ENCODE peak calls at places on chromosomes 5 and 9, in eight cellular contexts. One of them, this sample, is unnamed.

GRCh38 chr9:20570756-20571155 is 51.5 kb downstream of the MLLT3 start:
- DNase-seq in MM.1S: no peak
- DNase-seq in MCF 10A: peak; percentile 17
- DNase-seq in omental fat pad: no peak
- DNase-seq in psoas muscle: no peak
- DNase-seq in keratinocyte: no peak
- DNase-seq in endodermal cell: no peak
- DNase-seq in BJ: no peak
- DNase-seq in this sample: no peak

GRCh38 chr5:167406503-167406902 is 884.9 kb upstream of the WWC1 start:
- DNase-seq in keratinocyte: no peak
- DNase-seq in MM.1S: no peak
- DNase-seq in MCF 10A: no peak
- DNase-seq in endodermal cell: no peak
- DNase-seq in BJ: no peak
- DNase-seq in omental fat pad: no peak
- DNase-seq in psoas muscle: no peak
- DNase-seq in this sample: no peak

GRCh38 chr5:138641547-138642298 is 66.5 kb upstream of the HSPA9 start:
- DNase-seq in psoas muscle: peak; percentile 65
- DNase-seq in omental fat pad: peak; percentile 71
- DNase-seq in BJ: no peak
- DNase-seq in MM.1S: peak; percentile 77
- DNase-seq in MCF 10A: peak; percentile 91
- DNase-seq in endodermal cell: peak; percentile 97
- DNase-seq in keratinocyte: no peak
- DNase-seq in this sample: no peak

GRCh38 chr9:38263534-38263933 is 129.0 kb upstream of the ALDH1B1 start:
- DNase-seq in MM.1S: no peak
- DNase-seq in endodermal cell: no peak
- DNase-seq in omental fat pad: no peak
- DNase-seq in BJ: no peak
- DNase-seq in keratinocyte: no peak
- DNase-seq in MCF 10A: peak; percentile 43
- DNase-seq in psoas muscle: no peak
- DNase-seq in this sample: peak; percentile 1

GRCh38 chr9:87286506-87286905 is 211.2 kb upstream of the DAPK1 start:
- DNase-seq in MM.1S: no peak
- DNase-seq in omental fat pad: no peak
- DNase-seq in keratinocyte: no peak
- DNase-seq in endodermal cell: no peak
- DNase-seq in psoas muscle: no peak
- DNase-seq in BJ: no peak
- DNase-seq in MCF 10A: no peak
- DNase-seq in this sample: no peak

GRCh38 chr5:36820900-36821299 is 55.7 kb upstream of the NIPBL start:
- DNase-seq in BJ: no peak
- DNase-seq in endodermal cell: no peak
- DNase-seq in keratinocyte: no peak
- DNase-seq in MM.1S: no peak
- DNase-seq in omental fat pad: no peak
- DNase-seq in psoas muscle: no peak
- DNase-seq in MCF 10A: no peak
- DNase-seq in this sample: no peak

GRCh38 chr9:35104586-35104985 is 1.7 kb upstream of the STOML2 start:
- DNase-seq in MM.1S: no peak
- DNase-seq in psoas muscle: no peak
- DNase-seq in endodermal cell: no peak
- DNase-seq in MCF 10A: no peak
- DNase-seq in BJ: no peak
- DNase-seq in omental fat pad: no peak
- DNase-seq in keratinocyte: no peak
- DNase-seq in this sample: no peak

GRCh38 chr5:151094861-151095260 is 14.0 kb upstream of the TNIP1 start:
- DNase-seq in keratinocyte: no peak
- DNase-seq in BJ: no peak
- DNase-seq in MCF 10A: peak; percentile 36
- DNase-seq in psoas muscle: no peak
- DNase-seq in omental fat pad: no peak
- DNase-seq in endodermal cell: no peak
- DNase-seq in MM.1S: no peak
- DNase-seq in this sample: no peak

GRCh38 chr9:105295986-105296385 is 51.5 kb downstream of the SLC44A1 start:
- DNase-seq in endodermal cell: no peak
- DNase-seq in MCF 10A: no peak
- DNase-seq in keratinocyte: no peak
- DNase-seq in MM.1S: no peak
- DNase-seq in omental fat pad: no peak
- DNase-seq in BJ: no peak
- DNase-seq in psoas muscle: no peak
- DNase-seq in this sample: no peak

GRCh38 chr5:5293029-5293428 is 129.4 kb upstream of the ICE1 start:
- DNase-seq in psoas muscle: no peak
- DNase-seq in MCF 10A: no peak
- DNase-seq in endodermal cell: peak; percentile 76
- DNase-seq in omental fat pad: no peak
- DNase-seq in BJ: no peak
- DNase-seq in MM.1S: no peak
- DNase-seq in keratinocyte: no peak
- DNase-seq in this sample: no peak

GRCh38 chr5:179319741-179320281 is 25.4 kb downstream of the ADAMTS2 start:
- DNase-seq in keratinocyte: no peak
- DNase-seq in MCF 10A: no peak
- DNase-seq in psoas muscle: peak; percentile 45
- DNase-seq in MM.1S: no peak
- DNase-seq in BJ: peak; percentile 63
- DNase-seq in omental fat pad: no peak
- DNase-seq in endodermal cell: no peak
- DNase-seq in this sample: peak; percentile 20

GRCh38 chr9:130356033-130356432 is 88.7 kb upstream of the ASS1 start:
- DNase-seq in omental fat pad: no peak
- DNase-seq in MCF 10A: no peak
- DNase-seq in endodermal cell: no peak
- DNase-seq in BJ: no peak
- DNase-seq in psoas muscle: no peak
- DNase-seq in keratinocyte: no peak
- DNase-seq in MM.1S: no peak
- DNase-seq in this sample: no peak

GRCh38 chr5:137778772-137779564 is 24.8 kb upstream of the HNRNPA0 start:
- DNase-seq in MM.1S: peak; percentile 50
- DNase-seq in MCF 10A: peak; percentile 82
- DNase-seq in psoas muscle: no peak
- DNase-seq in BJ: no peak
- DNase-seq in omental fat pad: no peak
- DNase-seq in keratinocyte: no peak
- DNase-seq in endodermal cell: no peak
- DNase-seq in this sample: peak; percentile 5

GRCh38 chr5:116271432-116271831 is 186.6 kb downstream of the COMMD10 start:
- DNase-seq in keratinocyte: no peak
- DNase-seq in endodermal cell: no peak
- DNase-seq in MM.1S: no peak
- DNase-seq in psoas muscle: no peak
- DNase-seq in BJ: no peak
- DNase-seq in omental fat pad: no peak
- DNase-seq in MCF 10A: no peak
- DNase-seq in this sample: no peak

GRCh38 chr5:123696948-123697347 is 185.0 kb downstream of the CSNK1G3 start:
- DNase-seq in keratinocyte: no peak
- DNase-seq in omental fat pad: no peak
- DNase-seq in BJ: no peak
- DNase-seq in MCF 10A: peak; percentile 59
- DNase-seq in MM.1S: no peak
- DNase-seq in endodermal cell: no peak
- DNase-seq in psoas muscle: peak; percentile 59
- DNase-seq in this sample: no peak

GRCh38 chr9:78441396-78441795 is 144.5 kb downstream of the PSAT1 start:
- DNase-seq in psoas muscle: no peak
- DNase-seq in endodermal cell: no peak
- DNase-seq in BJ: no peak
- DNase-seq in MCF 10A: no peak
- DNase-seq in omental fat pad: no peak
- DNase-seq in keratinocyte: no peak
- DNase-seq in MM.1S: no peak
- DNase-seq in this sample: no peak

GRCh38 chr9:78439192-78439865 is 142.4 kb downstream of the PSAT1 start:
- DNase-seq in keratinocyte: peak; percentile 26
- DNase-seq in endodermal cell: peak; percentile 95
- DNase-seq in MM.1S: peak; percentile 80
- DNase-seq in omental fat pad: peak; percentile 47
- DNase-seq in psoas muscle: peak; percentile 71
- DNase-seq in BJ: peak; percentile 66
- DNase-seq in MCF 10A: peak; percentile 83
- DNase-seq in this sample: peak; percentile 78

GRCh38 chr9:78438765-78439164 is 141.8 kb downstream of the PSAT1 start:
- DNase-seq in omental fat pad: no peak
- DNase-seq in MCF 10A: no peak
- DNase-seq in keratinocyte: no peak
- DNase-seq in MM.1S: no peak
- DNase-seq in psoas muscle: no peak
- DNase-seq in BJ: no peak
- DNase-seq in endodermal cell: no peak
- DNase-seq in this sample: no peak

GRCh38 chr9:78441822-78442431 is 145.0 kb downstream of the PSAT1 start:
- DNase-seq in MM.1S: no peak
- DNase-seq in BJ: no peak
- DNase-seq in keratinocyte: no peak
- DNase-seq in endodermal cell: no peak
- DNase-seq in MCF 10A: no peak
- DNase-seq in psoas muscle: no peak
- DNase-seq in omental fat pad: no peak
- DNase-seq in this sample: no peak

GRCh38 chr9:78439866-78440830 is 143.2 kb downstream of the PSAT1 start:
- DNase-seq in BJ: no peak
- DNase-seq in MM.1S: no peak
- DNase-seq in psoas muscle: no peak
- DNase-seq in MCF 10A: no peak
- DNase-seq in endodermal cell: no peak
- DNase-seq in keratinocyte: no peak
- DNase-seq in omental fat pad: no peak
- DNase-seq in this sample: no peak
- TF ChIP-seq CTCF in BJ: no peak
- TF ChIP-seq CTCF in MM.1S: no peak
- TF ChIP-seq CTCF in psoas muscle: no peak
- TF ChIP-seq CTCF in MCF 10A: no peak
- TF ChIP-seq CTCF in endodermal cell: peak; percentile 48
- TF ChIP-seq CTCF in keratinocyte: no peak
- TF ChIP-seq CTCF in omental fat pad: no peak
- TF ChIP-seq CTCF in this sample: no peak

GRCh38 chr5:148969291-148969690 is 93.6 kb downstream of the SH3TC2 start:
- DNase-seq in keratinocyte: no peak
- DNase-seq in MM.1S: no peak
- DNase-seq in endodermal cell: peak; percentile 47
- DNase-seq in BJ: no peak
- DNase-seq in omental fat pad: no peak
- DNase-seq in psoas muscle: no peak
- DNase-seq in MCF 10A: no peak
- DNase-seq in this sample: no peak
- TF ChIP-seq CTCF in keratinocyte: peak; percentile 3
- TF ChIP-seq CTCF in MM.1S: no peak
- TF ChIP-seq CTCF in endodermal cell: peak; percentile 62
- TF ChIP-seq CTCF in BJ: peak; percentile 3
- TF ChIP-seq CTCF in omental fat pad: no peak
- TF ChIP-seq CTCF in psoas muscle: peak; percentile 12
- TF ChIP-seq CTCF in MCF 10A: no peak
- TF ChIP-seq CTCF in this sample: no peak

GRCh38 chr5:153523196-153523595 is 32.7 kb downstream of the GRIA1 start:
- DNase-seq in MM.1S: no peak
- DNase-seq in psoas muscle: no peak
- DNase-seq in endodermal cell: no peak
- DNase-seq in BJ: no peak
- DNase-seq in keratinocyte: no peak
- DNase-seq in MCF 10A: no peak
- DNase-seq in omental fat pad: no peak
- DNase-seq in this sample: no peak
- TF ChIP-seq CTCF in MM.1S: no peak
- TF ChIP-seq CTCF in psoas muscle: no peak
- TF ChIP-seq CTCF in endodermal cell: no peak
- TF ChIP-seq CTCF in BJ: no peak
- TF ChIP-seq CTCF in keratinocyte: no peak
- TF ChIP-seq CTCF in MCF 10A: no peak
- TF ChIP-seq CTCF in omental fat pad: no peak
- TF ChIP-seq CTCF in this sample: no peak

DNA sequence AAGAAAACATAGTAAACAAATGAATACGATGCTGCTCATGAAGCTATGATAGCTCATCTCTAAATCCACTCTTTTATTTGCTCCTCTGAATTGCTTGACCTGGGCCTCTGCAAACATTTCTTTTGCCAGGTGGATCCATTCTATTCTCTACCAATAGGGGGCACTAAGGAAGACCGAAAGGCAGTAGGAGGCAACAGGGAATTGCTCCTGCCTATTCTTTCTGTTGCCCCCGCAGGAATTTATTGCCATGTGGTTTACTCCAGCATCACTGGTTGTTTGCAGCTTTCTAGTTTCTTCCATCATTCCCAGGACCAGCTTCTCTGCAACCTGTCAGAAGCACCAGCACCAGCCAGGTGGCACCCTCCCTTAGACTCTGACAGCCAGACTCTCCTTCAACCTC is 5.3 kb downstream of the GAPT start:
- DNase-seq in MCF 10A: peak; percentile 9
- DNase-seq in omental fat pad: no peak
- DNase-seq in endodermal cell: peak; percentile 57
- DNase-seq in keratinocyte: no peak
- DNase-seq in MM.1S: no peak
- DNase-seq in BJ: no peak
- DNase-seq in psoas muscle: no peak
- DNase-seq in this sample: no peak
- TF ChIP-seq CTCF in MCF 10A: no peak
- TF ChIP-seq CTCF in omental fat pad: no peak
- TF ChIP-seq CTCF in endodermal cell: peak; percentile 75
- TF ChIP-seq CTCF in keratinocyte: peak; percentile 32
- TF ChIP-seq CTCF in MM.1S: peak; percentile 42
- TF ChIP-seq CTCF in BJ: peak; percentile 15
- TF ChIP-seq CTCF in psoas muscle: no peak
- TF ChIP-seq CTCF in this sample: peak; percentile 1

GRCh38 chr5:52943285-52943684 is 45.9 kb upstream of the ITGA2 start:
- DNase-seq in MM.1S: peak; percentile 14
- DNase-seq in MCF 10A: no peak
- DNase-seq in omental fat pad: no peak
- DNase-seq in endodermal cell: no peak
- DNase-seq in keratinocyte: no peak
- DNase-seq in psoas muscle: no peak
- DNase-seq in BJ: no peak
- DNase-seq in this sample: no peak
- TF ChIP-seq CTCF in MM.1S: peak; percentile 30
- TF ChIP-seq CTCF in MCF 10A: peak; percentile 10
- TF ChIP-seq CTCF in omental fat pad: no peak
- TF ChIP-seq CTCF in endodermal cell: peak; percentile 32
- TF ChIP-seq CTCF in keratinocyte: peak; percentile 46
- TF ChIP-seq CTCF in psoas muscle: no peak
- TF ChIP-seq CTCF in BJ: no peak
- TF ChIP-seq CTCF in this sample: no peak

GRCh38 chr9:5448461-5448860 is 1.9 kb upstream of the CD274 start:
- DNase-seq in MM.1S: no peak
- DNase-seq in keratinocyte: no peak
- DNase-seq in omental fat pad: no peak
- DNase-seq in psoas muscle: no peak
- DNase-seq in BJ: no peak
- DNase-seq in endodermal cell: no peak
- DNase-seq in MCF 10A: no peak
- DNase-seq in this sample: no peak
- TF ChIP-seq CTCF in MM.1S: no peak
- TF ChIP-seq CTCF in keratinocyte: no peak
- TF ChIP-seq CTCF in omental fat pad: no peak
- TF ChIP-seq CTCF in psoas muscle: no peak
- TF ChIP-seq CTCF in BJ: no peak
- TF ChIP-seq CTCF in endodermal cell: no peak
- TF ChIP-seq CTCF in MCF 10A: no peak
- TF ChIP-seq CTCF in this sample: no peak

This sample was measured in AG09319.